ENCODE peak calls at places on chromosomes 6 and 20, in nine cellular contexts. D is NCI-H1417; S is MCF 10A; V is choroid plexus epithelial cell; U is H54; Z is lower lobe of right lung; R is activated CD4-positive, alpha-beta T cell treated with anti-CD3 and anti-CD28 coated beads for 24 hours; H is occipital lobe; F is Kasumi-1. Y is an unnamed sample.
A peak's percentile ranks its signal among the peaks of the same experiment; 100 is the strongest.

GRCh38 chr20:60691966-60692615 is 560.0 kb upstream of the CDH4 start:
- DNase-seq in D (no peak), S (no peak), V (no peak), U (no peak), Z (no peak), R (no peak), H (no peak), F (no peak), Y (no peak)

GRCh38 chr20:59014680-59015389 is 4.4 kb upstream of the TUBB1 start:
- DNase-seq in D (no peak), S (no peak), V (no peak), U (no peak), Z (no peak), R (no peak), H (no peak), F (no peak), Y (no peak)

GRCh38 chr6:82567621-82568020 is 204.0 kb downstream of the TPBG start:
- DNase-seq in D (no peak), S (peak; percentile 27), V (no peak), U (no peak), Z (no peak), R (no peak), H (no peak), F (no peak), Y (no peak)

GRCh38 chr6:109051301-109051700 is 43.3 kb downstream of the SESN1 start:
- DNase-seq in D (no peak), S (no peak), V (peak; percentile 60), U (no peak), Z (no peak), R (no peak), H (no peak), F (no peak), Y (no peak)

GRCh38 chr20:35523298-35523888 is 6.1 kb downstream of the C20orf173 start:
- DNase-seq in D (no peak), S (peak; percentile 43), V (peak; percentile 31), U (peak; percentile 54), Z (no peak), R (peak; percentile 15), H (no peak), F (peak; percentile 39), Y (no peak)

GRCh38 chr20:54067606-54068174 is 2.7 kb downstream of the BCAS1 start:
- DNase-seq in D (no peak), S (peak; percentile 57), V (peak; percentile 13), U (peak; percentile 69), Z (peak; percentile 80), R (no peak), H (no peak), F (no peak), Y (no peak)

GRCh38 chr6:131427441-131428051 is 145.5 kb upstream of the ARG1 start:
- DNase-seq in D (no peak), S (no peak), V (no peak), U (no peak), Z (no peak), R (no peak), H (no peak), F (no peak), Y (peak; percentile 10)

GRCh38 chr6:53065266-53066058 is at the start of gene FBXO9:
- DNase-seq in D (peak; percentile 86), S (no peak), V (peak; percentile 50), U (peak; percentile 75), Z (peak; percentile 79), R (peak; percentile 51), H (peak; percentile 79), F (peak; percentile 75), Y (peak; percentile 53)

GRCh38 chr6:28742668-28743270 is 181.0 kb downstream of the TRIM27 start:
- DNase-seq in D (no peak), S (peak; percentile 74), V (peak; percentile 59), U (no peak), Z (no peak), R (peak; percentile 17), H (no peak), F (no peak), Y (no peak)

GRCh38 chr6:134495203-134495892 is 177.4 kb upstream of the SGK1 start:
- DNase-seq in D (no peak), S (peak; percentile 35), V (no peak), U (no peak), Z (no peak), R (no peak), H (no peak), F (no peak), Y (no peak)

GRCh38 chr6:137579612-137580011 is 85.4 kb upstream of the OLIG3 start:
- DNase-seq in D (no peak), S (no peak), V (no peak), U (no peak), Z (no peak), R (no peak), H (no peak), F (no peak), Y (no peak)

GRCh38 chr20:57445774-57446173 is 54.6 kb downstream of the RBM38 start:
- DNase-seq in D (no peak), S (no peak), V (no peak), U (no peak), Z (no peak), R (no peak), H (no peak), F (no peak), Y (no peak)

GRCh38 chr6:2158596-2159271 is 86.7 kb downstream of the GMDS start:
- DNase-seq in D (no peak), S (no peak), V (peak; percentile 13), U (no peak), Z (no peak), R (no peak), H (no peak), F (no peak), Y (no peak)

GRCh38 chr6:40582892-40583291 is 4.3 kb downstream of the LRFN2 start:
- DNase-seq in D (no peak), S (no peak), V (no peak), U (no peak), Z (no peak), R (no peak), H (no peak), F (no peak), Y (no peak)

GRCh38 chr20:17844133-17844429 is 124.5 kb downstream of the SNX5 start:
- DNase-seq in D (no peak), S (no peak), V (no peak), U (no peak), Z (no peak), R (no peak), H (no peak), F (no peak), Y (no peak)

GRCh38 chr6:129370268-129370916 is 339.6 kb downstream of the ARHGAP18 start:
- DNase-seq in D (no peak), S (peak; percentile 66), V (peak; percentile 75), U (no peak), Z (no peak), R (peak; percentile 29), H (no peak), F (peak; percentile 77), Y (peak; percentile 11)

GRCh38 chr6:69948479-69949114 is 82.2 kb downstream of the COL19A1 start:
- DNase-seq in D (no peak), S (no peak), V (no peak), U (no peak), Z (no peak), R (no peak), H (no peak), F (no peak), Y (no peak)

GRCh38 chr20:61801065-61801360 is 264.7 kb downstream of the TAF4 start:
- DNase-seq in D (no peak), S (no peak), V (no peak), U (no peak), Z (peak; percentile 36), R (no peak), H (no peak), F (no peak), Y (no peak)

GRCh38 chr6:51529240-51529639 is 558.2 kb downstream of the PKHD1 start:
- DNase-seq in D (no peak), S (no peak), V (no peak), U (no peak), Z (no peak), R (no peak), H (no peak), F (no peak), Y (no peak)

GRCh38 chr6:169093770-169094553 is 159.7 kb downstream of the THBS2 start:
- DNase-seq in D (no peak), S (no peak), V (no peak), U (no peak), Z (no peak), R (no peak), H (no peak), F (no peak), Y (no peak)

GRCh38 chr20:38369387-38369786 is 23.1 kb downstream of the LBP start:
- DNase-seq in D (no peak), S (no peak), V (peak; percentile 46), U (peak; percentile 51), Z (no peak), R (no peak), H (no peak), F (peak; percentile 71), Y (no peak)

GRCh38 chr6:33313105-33313708 is 671 bp downstream of the TAPBP start:
- DNase-seq in D (peak; percentile 72), S (peak; percentile 30), V (peak; percentile 55), U (peak; percentile 31), Z (peak; percentile 83), R (peak; percentile 37), H (no peak), F (peak; percentile 68), Y (peak; percentile 50)

GRCh38 chr6:130848945-130849344 is 21.7 kb downstream of the SMLR1 start:
- DNase-seq in D (no peak), S (peak; percentile 6), V (no peak), U (no peak), Z (no peak), R (peak; percentile 1), H (no peak), F (no peak), Y (no peak)

GRCh38 chr20:57622579-57623381 is 2.6 kb upstream of the ZBP1 start:
- DNase-seq in D (peak; percentile 62), S (peak; percentile 75), V (peak; percentile 71), U (peak; percentile 77), Z (peak; percentile 76), R (peak; percentile 60), H (no peak), F (peak; percentile 7), Y (no peak)

GRCh38 chr6:88141641-88142298 is 24.4 kb downstream of the CNR1 start:
- DNase-seq in D (no peak), S (no peak), V (no peak), U (no peak), Z (no peak), R (no peak), H (no peak), F (no peak), Y (no peak)

GRCh38 chr20:330233-331149 is 5.1 kb downstream of the SOX12 start:
- DNase-seq in D (peak; percentile 72), S (peak; percentile 73), V (peak; percentile 78), U (peak; percentile 72), Z (no peak), R (peak; percentile 35), H (peak; percentile 26), F (peak; percentile 86), Y (peak; percentile 26)

GRCh38 chr6:31651602-31652191 is 764 bp downstream of the BAG6 start:
- DNase-seq in D (peak; percentile 65), S (peak; percentile 76), V (peak; percentile 79), U (peak; percentile 78), Z (no peak), R (peak; percentile 53), H (peak; percentile 64), F (peak; percentile 71), Y (no peak)

GRCh38 chr6:15264902-15265761 is 19.3 kb downstream of the JARID2 start:
- DNase-seq in D (no peak), S (no peak), V (peak; percentile 72), U (no peak), Z (peak; percentile 46), R (no peak), H (peak; percentile 70), F (peak; percentile 46), Y (peak; percentile 32)

GRCh38 chr20:17898548-17898994 is 70.0 kb downstream of the SNX5 start:
- DNase-seq in D (peak; percentile 25), S (peak; percentile 78), V (peak; percentile 84), U (peak; percentile 46), Z (peak; percentile 70), R (peak; percentile 41), H (no peak), F (peak; percentile 51), Y (peak; percentile 44)

GRCh38 chr6:220736-221475 is 71.4 kb upstream of the DUSP22 start:
- DNase-seq in D (no peak), S (no peak), V (peak; percentile 28), U (no peak), Z (no peak), R (no peak), H (no peak), F (peak; percentile 7), Y (no peak)

GRCh38 chr20:38635721-38636285 is 34.2 kb downstream of the ARHGAP40 start:
- DNase-seq in D (no peak), S (peak; percentile 20), V (peak; percentile 52), U (peak; percentile 39), Z (no peak), R (no peak), H (no peak), F (no peak), Y (no peak)

Y was measured in amygdala.